ENCODE peak calls at places on chromosomes 13 and 19, in seven cellular contexts. W, J, S, H, P, A and R are unnamed samples. For H3K36me3 and H3K4me1, the result is how much of the 10 kb centered on the place peaks cover.

GRCh38 chr13:80341771-80342271 is 895 bp upstream of the SPRY2 start:
- DNase-seq in W (peak), J (peak), S (peak), H (no peak), P (peak), A (no peak), R (peak)

GRCh38 chr13:77480071-77480470 is 55.4 kb upstream of the SCEL start:
- DNase-seq in W (no peak), J (no peak), S (no peak), H (no peak), P (no peak), A (no peak), R (no peak)

GRCh38 chr19:44212250-44212864 is at the start of gene ZNF227:
- DNase-seq in W (peak), J (peak), S (peak), H (peak), P (peak), A (peak), R (peak)

GRCh38 chr13:104984296-104984818 is 1551.1 kb downstream of the EFNB2 start:
- DNase-seq in W (no peak), J (no peak), S (no peak), H (peak), P (no peak), A (no peak), R (no peak)

GRCh38 chr19:54100560-54100959 is at the start of gene OSCAR:
- DNase-seq in W (no peak), J (no peak), S (peak), H (no peak), P (no peak), A (no peak), R (no peak)

GRCh38 chr13:70856706-70857105 is 748.5 kb upstream of the KLHL1 start:
- DNase-seq in W (no peak), J (no peak), S (no peak), H (no peak), P (peak), A (no peak), R (no peak)

GRCh38 chr13:98265669-98266551 is 88.8 kb upstream of the RNF113B start:
- DNase-seq in W (peak), J (no peak), S (no peak), H (peak), P (peak), A (no peak), R (peak)

GRCh38 chr19:56748443-56748842 is 76.9 kb upstream of the ZNF835 start:
- DNase-seq in W (peak), J (peak), S (no peak), H (no peak), P (no peak), A (no peak), R (peak)

GRCh38 chr19:48568345-48568886 is 16.4 kb downstream of the SULT2B1 start:
- DNase-seq in W (peak), J (peak), S (no peak), H (peak), P (peak), A (no peak), R (peak)

GRCh38 chr19:45439190-45439568 is 15.5 kb upstream of the ERCC1 start:
- DNase-seq in W (no peak), J (no peak), S (no peak), H (no peak), P (no peak), A (no peak), R (no peak)

GRCh38 chr19:611506-611869 is 21.8 kb downstream of the HCN2 start:
- DNase-seq in W (no peak), J (no peak), S (no peak), H (no peak), P (no peak), A (no peak), R (no peak)

GRCh38 chr19:7933828-7934725 is 8.1 kb upstream of the CTXN1 start:
- DNase-seq in W (no peak), J (no peak), S (no peak), H (no peak), P (no peak), A (no peak), R (no peak)

GRCh38 chr13:51315658-51316057 is 23.8 kb upstream of the SERPINE3 start:
- DNase-seq in W (no peak), J (no peak), S (no peak), H (no peak), P (no peak), A (no peak), R (no peak)

GRCh38 chr13:112446867-112447266 is 70.7 kb downstream of the SPACA7 start:
- DNase-seq in W (no peak), J (no peak), S (peak), H (no peak), P (no peak), A (no peak), R (no peak)

GRCh38 chr13:25187596-25187995 is 15.5 kb upstream of the AMER2 start:
- DNase-seq in W (no peak), J (no peak), S (no peak), H (no peak), P (no peak), A (no peak), R (no peak)

GRCh38 chr19:964761-965694 is 19.1 kb upstream of the WDR18 start:
- DNase-seq in W (no peak), J (no peak), S (no peak), H (no peak), P (no peak), A (no peak), R (no peak)

GRCh38 chr19:16850133-16850532 is 20.9 kb downstream of the SIN3B start:
- DNase-seq in W (no peak), J (no peak), S (no peak), H (no peak), P (no peak), A (no peak), R (no peak)

GRCh38 chr13:100542546-100543156 is 45.9 kb downstream of the GGACT start:
- DNase-seq in W (no peak), J (no peak), S (no peak), H (no peak), P (no peak), A (no peak), R (no peak)

GRCh38 chr19:31532034-31532433 is 182.8 kb upstream of the TSHZ3 start:
- DNase-seq in W (no peak), J (no peak), S (no peak), H (no peak), P (no peak), A (no peak), R (no peak)

GRCh38 chr13:114032121-114032799 is 58.4 kb upstream of the C13orf46 start:
- DNase-seq in W (no peak), J (no peak), S (no peak), H (no peak), P (no peak), A (no peak), R (no peak)

GRCh38 chr13:100751826-100752225 is 77.2 kb upstream of the TMTC4 start:
- DNase-seq in W (no peak), J (no peak), S (no peak), H (no peak), P (no peak), A (no peak), R (no peak)

GRCh38 chr13:88802886-88803285 is 1131.7 kb downstream of the SLITRK5 start:
- DNase-seq in W (no peak), J (no peak), S (no peak), H (no peak), P (no peak), A (no peak), R (no peak)

GRCh38 chr13:102708211-102708610 is 13.4 kb upstream of the METTL21C start:
- DNase-seq in W (no peak), J (no peak), S (no peak), H (no peak), P (no peak), A (no peak), R (no peak)

GRCh38 chr19:54209748-54210494 is 9.3 kb downstream of the RPS9 start:
- DNase-seq in W (peak), J (peak), S (no peak), H (peak), P (peak), A (no peak), R (peak)

GRCh38 chr13:75797719-75798118 is 161.6 kb downstream of the LMO7 start:
- DNase-seq in W (no peak), J (no peak), S (no peak), H (no peak), P (no peak), A (no peak), R (no peak)

GRCh38 chr19:38952395-38953165 is 21.8 kb downstream of the MRPS12 start:
- DNase-seq in W (no peak), J (no peak), S (peak), H (peak), P (peak), A (no peak), R (peak)

DNA sequence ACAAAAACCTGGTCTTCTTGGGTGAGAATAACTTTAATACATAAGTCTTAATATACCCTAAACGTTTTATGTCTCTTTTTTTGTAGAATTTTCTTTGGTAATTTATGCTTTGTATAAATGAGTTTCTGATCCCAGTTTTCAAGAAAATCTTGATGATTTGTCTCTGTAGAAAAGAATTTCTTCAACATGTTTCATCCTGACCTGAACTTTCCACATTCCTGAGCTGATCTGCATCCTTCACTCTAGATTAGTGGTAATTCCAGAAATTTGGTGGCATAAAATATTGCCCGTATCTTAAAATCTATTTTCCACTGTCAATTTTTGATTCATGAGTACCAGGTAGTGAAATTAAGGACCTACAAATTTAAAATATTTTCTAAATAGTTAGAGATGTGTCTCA is 16.3 kb downstream of the ZNF714 start:
- DNase-seq in W (no peak), J (no peak), S (no peak), H (no peak), P (no peak), A (no peak), R (no peak)
- H3K36me3 ChIP-seq in W (under half), J (under half), S (under half), H (under half), P (under half), A (under half), R (under half)

GRCh38 chr13:33109319-33109718 is 93.1 kb downstream of the KL start:
- DNase-seq in W (no peak), J (no peak), S (no peak), H (no peak), P (no peak), A (no peak), R (no peak)
- H3K4me1 ChIP-seq in W (under half), J (under half), S (under half), H (under half), P (under half), A (under half), R (under half)

DNA sequence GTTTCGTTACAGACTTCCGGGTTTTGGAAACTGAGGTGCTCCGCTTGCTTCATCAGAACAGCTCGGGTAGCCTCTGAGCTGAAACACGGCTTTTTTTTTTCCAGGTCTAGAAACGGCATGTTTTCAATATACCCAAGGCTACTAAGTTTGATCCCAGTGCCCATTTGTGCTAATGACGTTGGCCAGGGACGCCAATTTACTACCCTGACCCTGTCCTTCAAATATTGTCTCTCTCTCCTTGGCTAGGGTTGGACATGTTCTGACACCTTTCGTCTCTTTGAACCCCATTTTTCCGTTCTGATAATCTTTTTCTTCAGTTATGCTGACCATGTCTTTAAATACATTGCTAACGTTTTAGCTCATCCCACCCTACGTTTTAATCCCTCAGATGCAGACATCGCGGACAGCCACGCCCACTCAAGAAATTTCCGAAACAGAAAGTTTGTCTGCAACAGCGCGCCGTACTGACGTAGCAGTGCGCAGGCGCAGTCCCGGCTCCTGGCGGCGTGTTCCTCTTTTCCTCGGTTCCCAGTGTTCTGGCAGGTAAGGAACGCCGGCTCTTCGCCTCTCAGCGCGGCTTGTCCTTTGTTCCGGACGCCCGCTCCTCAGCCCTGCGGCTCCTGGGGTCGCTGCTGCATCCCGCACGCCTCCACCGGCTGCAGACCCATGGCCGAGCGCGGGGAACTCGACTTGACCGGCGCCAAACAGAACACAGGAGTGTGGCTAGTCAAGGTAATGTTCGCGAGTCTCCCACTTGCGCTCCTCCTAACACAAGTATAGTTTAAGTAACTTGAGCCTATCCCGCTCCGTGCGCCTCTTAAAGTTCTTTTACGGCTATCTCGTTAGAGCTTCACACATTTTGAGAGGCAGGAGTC is at the start of gene GTF2F2:
- DNase-seq in W (peak), J (peak), S (peak), H (peak), P (peak), A (no peak), R (peak)
- TF ChIP-seq POLR2A in W (peak), J (no peak), S (no peak), H (no peak), P (peak), A (peak), R (peak)

GRCh38 chr13:20843177-20843576 is 59.4 kb downstream of the XPO4 start:
- DNase-seq in W (no peak), J (no peak), S (no peak), H (no peak), P (no peak), A (no peak), R (no peak)

DNA sequence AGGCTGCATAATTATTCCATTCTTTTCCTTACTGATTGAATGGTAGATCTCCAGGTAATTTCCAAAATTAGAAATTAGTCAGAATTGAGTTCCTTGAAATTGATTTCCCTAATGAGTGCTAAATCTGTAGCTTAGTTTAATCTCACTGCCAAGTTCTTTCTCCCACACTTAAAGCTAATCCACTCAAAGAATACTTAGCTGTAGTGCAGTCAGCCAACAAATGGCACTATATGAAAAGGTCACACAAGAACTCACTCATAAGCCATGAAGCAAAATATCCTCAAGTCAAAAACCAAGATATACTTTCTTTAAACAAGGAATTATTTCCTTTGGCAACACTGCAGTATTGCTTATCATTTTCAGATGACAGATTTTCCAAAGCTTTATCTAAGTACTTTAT is 62.0 kb downstream of the XPO4 start:
- DNase-seq in W (no peak), J (no peak), S (no peak), H (no peak), P (no peak), A (no peak), R (no peak)
- H3K36me3 ChIP-seq in W (under half), J (under half), S (under half), H (half or more), P (under half), A (under half), R (under half)